ENCODE peak calls at places on chromosomes 13 and 19, in eight cellular contexts. M is GM06990, Z is PC-3, U is fibroblast of the aortic adventitia, T is dorsolateral prefrontal cortex, H is esophagus squamous epithelium, K is body of pancreas, R is thoracic aorta. I is an unnamed sample.

GRCh38 chr13:109569938-109570711 is 216.3 kb downstream of the IRS2 start:
- DNase-seq in M (no peak), Z (no peak), U (no peak), T (no peak), H (no peak), K (no peak), R (no peak), I (peak)

GRCh38 chr13:19182536-19182935 is 912 bp upstream of the TUBA3C start:
- DNase-seq in M (no peak), Z (no peak), U (no peak), T (no peak), H (no peak), K (no peak), R (no peak), I (no peak)

GRCh38 chr13:51619614-51620013 is 35.4 kb downstream of the WDFY2 start:
- DNase-seq in M (no peak), Z (peak), U (peak), T (no peak), H (no peak), K (no peak), R (no peak), I (peak)

GRCh38 chr13:59745395-59745788 is 418.3 kb downstream of the DIAPH3 start:
- DNase-seq in M (no peak), Z (no peak), U (peak), T (no peak), H (no peak), K (no peak), R (no peak), I (no peak)

GRCh38 chr13:24747248-24748151 is 16.5 kb upstream of the RNF17 start:
- DNase-seq in M (peak), Z (no peak), U (peak), T (no peak), H (no peak), K (no peak), R (no peak), I (peak)

GRCh38 chr13:48750588-48751383 is 97.1 kb downstream of the CYSLTR2 start:
- DNase-seq in M (no peak), Z (no peak), U (peak), T (no peak), H (no peak), K (peak), R (no peak), I (no peak)

GRCh38 chr13:100209857-100210580 is 121.1 kb downstream of the PCCA start:
- DNase-seq in M (no peak), Z (peak), U (peak), T (no peak), H (no peak), K (no peak), R (no peak), I (no peak)

GRCh38 chr19:38070573-38070972 is 153.4 kb downstream of the DPF1 start:
- DNase-seq in M (no peak), Z (peak), U (peak), T (no peak), H (no peak), K (no peak), R (no peak), I (no peak)

GRCh38 chr13:59843040-59843439 is 320.7 kb downstream of the DIAPH3 start:
- DNase-seq in M (no peak), Z (peak), U (no peak), T (no peak), H (no peak), K (no peak), R (no peak), I (no peak)

GRCh38 chr13:73399347-73400216 is 340.8 kb downstream of the KLF5 start:
- DNase-seq in M (no peak), Z (peak), U (no peak), T (no peak), H (no peak), K (peak), R (no peak), I (no peak)

GRCh38 chr19:42295831-42296525 is 6.0 kb upstream of the PRR19 start:
- DNase-seq in M (peak), Z (no peak), U (peak), T (peak), H (no peak), K (peak), R (no peak), I (peak)

GRCh38 chr13:21526707-21527454 is 67.8 kb upstream of the ZDHHC20 start:
- DNase-seq in M (no peak), Z (no peak), U (no peak), T (no peak), H (no peak), K (no peak), R (no peak), I (no peak)

GRCh38 chr19:13875824-13876223 is 1.1 kb upstream of the NANOS3 start:
- DNase-seq in M (no peak), Z (no peak), U (no peak), T (no peak), H (no peak), K (no peak), R (no peak), I (no peak)

GRCh38 chr13:48808689-48809088 is 155.0 kb downstream of the CYSLTR2 start:
- DNase-seq in M (no peak), Z (no peak), U (peak), T (no peak), H (no peak), K (no peak), R (no peak), I (no peak)

DNA sequence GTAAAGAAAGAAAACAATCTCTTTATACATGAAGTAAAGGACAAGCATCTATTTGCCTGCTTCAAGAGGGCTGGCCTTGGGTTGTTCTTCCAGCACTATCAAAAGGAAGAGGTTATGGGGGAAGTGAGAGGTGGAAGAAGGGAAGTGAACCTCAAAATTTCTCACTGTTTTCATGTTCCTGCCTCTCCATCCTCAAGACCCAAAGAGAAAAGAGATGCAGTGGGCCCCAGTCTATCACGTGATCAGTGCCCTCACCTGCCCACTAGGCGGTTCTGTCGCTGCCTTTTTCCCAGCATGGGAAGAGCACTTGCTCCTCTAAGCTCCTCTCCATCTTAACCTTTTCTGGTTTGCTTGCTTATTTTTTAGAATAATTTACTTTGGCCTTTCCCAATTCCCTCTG is 6.2 kb upstream of the USP12 start:
- DNase-seq in M (no peak), Z (no peak), U (no peak), T (no peak), H (no peak), K (no peak), R (no peak), I (no peak)
- TF ChIP-seq CTCF in M (peak), Z (peak), U (no peak), T (no peak), H (no peak), K (no peak), R (no peak), I (no peak)

DNA sequence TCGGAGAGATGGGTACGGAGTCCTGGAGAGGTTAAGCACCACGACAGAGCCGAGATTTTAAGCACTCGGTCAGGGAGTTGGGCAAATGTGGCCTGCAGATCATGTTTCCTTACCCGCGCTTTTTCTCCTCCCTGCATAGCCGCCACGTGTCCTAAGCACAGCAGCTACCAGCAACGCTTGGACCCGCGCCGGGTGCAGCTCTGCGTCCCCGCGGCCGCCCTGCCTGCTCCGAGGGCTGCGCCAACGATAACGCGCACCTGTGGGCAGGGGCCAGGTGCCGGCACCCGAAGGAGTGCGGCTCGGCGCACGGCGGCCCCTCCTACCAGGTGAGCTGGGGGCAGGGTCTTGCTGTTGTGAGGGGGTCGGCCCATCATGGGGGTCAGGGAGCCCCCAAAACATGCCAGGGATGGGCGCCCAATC is 24.8 kb upstream of the FXYD3 start:
- DNase-seq in M (no peak), Z (no peak), U (no peak), T (no peak), H (no peak), K (peak), R (no peak), I (no peak)
- TF ChIP-seq CTCF in M (no peak), Z (no peak), U (no peak), T (no peak), H (no peak), K (no peak), R (no peak), I (no peak)

DNA sequence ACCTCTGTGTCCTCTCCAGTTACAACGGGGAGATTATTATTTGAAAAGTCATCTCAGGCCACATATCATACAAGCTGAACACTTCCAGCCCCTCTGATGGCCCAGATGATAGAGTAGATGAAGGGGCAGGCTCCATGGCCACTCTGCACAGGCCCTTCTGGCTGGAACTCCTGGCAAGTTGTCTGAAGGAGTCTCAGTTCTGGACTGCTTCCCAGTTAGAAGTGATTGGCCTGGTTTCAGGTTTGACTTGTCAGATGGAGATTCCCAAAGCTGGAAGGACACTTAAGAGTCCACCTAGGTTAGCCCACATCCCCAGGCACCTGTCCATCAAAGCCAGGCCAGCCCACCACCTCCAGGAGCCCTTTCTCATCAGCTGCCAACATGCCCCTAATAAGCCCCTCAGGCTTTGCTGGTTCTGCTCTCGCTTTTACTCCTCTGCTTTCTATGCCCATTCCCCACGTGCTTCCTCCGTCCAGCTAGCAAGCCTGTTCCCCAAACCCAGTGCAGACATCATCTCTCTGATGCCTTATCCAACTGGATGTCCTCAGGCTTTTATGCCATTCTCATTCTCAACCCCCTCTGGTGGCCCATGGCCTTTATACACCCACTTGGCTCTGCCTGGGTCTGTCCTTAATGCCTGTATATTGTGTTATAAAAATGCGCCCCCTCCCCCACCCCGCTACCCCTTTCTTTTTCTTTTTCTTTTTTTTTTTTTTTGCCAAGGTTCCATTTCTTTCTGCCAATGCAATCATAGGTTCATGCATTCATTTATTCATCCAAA is 56.5 kb downstream of the HSPH1 start:
- DNase-seq in M (no peak), Z (no peak), U (peak), T (no peak), H (no peak), K (no peak), R (no peak), I (no peak)
- TF ChIP-seq CTCF in M (no peak), Z (no peak), U (no peak), T (no peak), H (no peak), K (no peak), R (no peak), I (peak)

DNA sequence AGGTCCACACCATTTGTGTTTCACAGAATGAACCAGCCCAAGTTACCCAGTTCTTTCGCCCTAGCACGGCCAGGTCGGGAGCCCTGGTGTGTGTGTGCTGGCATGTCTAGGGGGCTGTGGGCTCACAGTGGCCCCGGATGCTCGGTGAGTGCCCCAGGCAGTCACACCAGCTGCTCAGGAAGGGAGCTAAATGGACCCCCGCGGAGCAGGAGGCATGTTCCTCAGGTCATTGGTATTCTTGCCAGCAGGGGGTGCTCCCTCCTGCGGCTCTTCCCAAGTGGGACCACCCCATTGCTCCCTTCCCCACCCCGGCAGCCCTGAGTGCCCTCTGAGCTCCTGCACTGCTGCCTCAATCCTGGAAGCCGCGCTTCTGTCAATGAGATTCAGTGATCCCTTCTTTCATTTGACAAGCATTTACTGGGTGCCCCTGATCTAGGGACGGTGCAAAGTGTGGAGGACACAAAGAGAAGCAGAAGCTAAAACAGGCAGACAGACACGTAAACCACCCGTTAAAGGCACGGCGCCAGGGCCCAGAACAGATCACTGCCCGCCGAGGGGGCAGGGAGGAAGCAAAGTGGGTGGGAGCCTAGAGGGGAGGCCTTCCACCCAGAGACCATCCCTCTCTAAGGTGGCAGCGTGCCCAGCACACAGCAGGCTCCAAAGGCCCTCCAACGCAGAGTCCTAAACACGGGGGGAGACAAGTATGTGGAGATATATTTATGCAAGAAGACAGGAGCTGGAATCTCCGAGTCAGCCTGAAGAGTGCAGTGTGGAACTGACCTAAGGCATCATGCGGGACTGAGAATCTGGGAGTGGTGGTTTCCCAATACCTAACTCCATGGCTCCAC is 5.2 kb upstream of the ADPRHL1 start:
- DNase-seq in M (no peak), Z (no peak), U (no peak), T (no peak), H (no peak), K (no peak), R (no peak), I (no peak)
- TF ChIP-seq CTCF in M (peak), Z (peak), U (peak), T (peak), H (peak), K (no peak), R (no peak), I (peak)

I was measured in GM12865.